ENCODE peak calls at places on chromosomes 16 and 17, in ten cellular contexts. R is ovary; C is H7; F is CD8-positive, alpha-beta memory T cell; T is GM23338; V is heart left ventricle; A is iPS DF 6.9; P is dorsolateral prefrontal cortex; O is stomach; D is colonic mucosa. Y is an unnamed sample.

GRCh38 chr17:8781784-8782575 is 17.2 kb downstream of the MFSD6L start:
- DNase-seq in R (no peak), C (no peak), F (no peak), T (peak; percentile 34), V (no peak), A (no peak), P (no peak), O (no peak), D (no peak), Y (no peak)

GRCh38 chr17:10042589-10043244 is 137.6 kb upstream of the RCVRN start:
- DNase-seq in R (peak; percentile 61), C (no peak), F (no peak), T (no peak), V (no peak), A (no peak), P (no peak), O (no peak), D (no peak), Y (no peak)

GRCh38 chr17:1718362-1719165 is 5.9 kb upstream of the WDR81 start:
- DNase-seq in R (peak; percentile 59), C (peak; percentile 24), F (no peak), T (no peak), V (no peak), A (no peak), P (no peak), O (no peak), D (no peak), Y (no peak)

GRCh38 chr17:81863833-81864768 is 3.8 kb upstream of the P4HB start:
- DNase-seq in R (no peak), C (peak; percentile 65), F (no peak), T (peak; percentile 58), V (no peak), A (no peak), P (no peak), O (no peak), D (no peak), Y (peak; percentile 68)

GRCh38 chr16:11236855-11237254 is 19.1 kb downstream of the SOCS1 start:
- DNase-seq in R (no peak), C (no peak), F (no peak), T (no peak), V (no peak), A (no peak), P (no peak), O (no peak), D (no peak), Y (no peak)

GRCh38 chr17:40417258-40417608 is 463 bp downstream of the TOP2A start:
- DNase-seq in R (no peak), C (peak; percentile 49), F (no peak), T (peak; percentile 60), V (no peak), A (no peak), P (no peak), O (no peak), D (peak; percentile 43), Y (peak; percentile 22)

GRCh38 chr17:17445925-17446665 is 30.7 kb upstream of the MED9 start:
- DNase-seq in R (no peak), C (no peak), F (no peak), T (no peak), V (no peak), A (no peak), P (no peak), O (peak; percentile 83), D (peak; percentile 36), Y (no peak)

GRCh38 chr17:65181237-65182061 is 44.3 kb downstream of the RGS9 start:
- DNase-seq in R (no peak), C (no peak), F (no peak), T (no peak), V (no peak), A (no peak), P (no peak), O (no peak), D (no peak), Y (no peak)

GRCh38 chr16:15822957-15823356 is 33.9 kb downstream of the MYH11 start:
- DNase-seq in R (peak; percentile 80), C (no peak), F (no peak), T (no peak), V (no peak), A (no peak), P (no peak), O (peak; percentile 68), D (no peak), Y (no peak)

GRCh38 chr16:79747688-79748087 is 147.2 kb upstream of the MAF start:
- DNase-seq in R (no peak), C (no peak), F (no peak), T (no peak), V (no peak), A (no peak), P (no peak), O (no peak), D (no peak), Y (no peak)

GRCh38 chr17:61385091-61385868 is 14.4 kb upstream of the TBX2 start:
- DNase-seq in R (no peak), C (no peak), F (no peak), T (no peak), V (no peak), A (no peak), P (no peak), O (no peak), D (no peak), Y (peak; percentile 35)

GRCh38 chr16:49701867-49702494 is 153.9 kb downstream of the ZNF423 start:
- DNase-seq in R (peak; percentile 84), C (peak; percentile 86), F (no peak), T (peak; percentile 83), V (peak; percentile 82), A (peak; percentile 47), P (peak; percentile 79), O (no peak), D (peak; percentile 50), Y (no peak)

GRCh38 chr17:34730816-34731215 is 151.4 kb downstream of the TMEM132E start:
- DNase-seq in R (no peak), C (no peak), F (no peak), T (no peak), V (no peak), A (no peak), P (no peak), O (no peak), D (no peak), Y (no peak)

GRCh38 chr16:84652565-84652964 is 4.3 kb downstream of the KLHL36 start:
- DNase-seq in R (no peak), C (no peak), F (no peak), T (no peak), V (no peak), A (no peak), P (no peak), O (no peak), D (no peak), Y (no peak)

GRCh38 chr17:27415090-27415795 is 41.0 kb upstream of the KSR1 start:
- DNase-seq in R (no peak), C (no peak), F (no peak), T (peak; percentile 18), V (no peak), A (no peak), P (no peak), O (no peak), D (no peak), Y (no peak)

GRCh38 chr16:13958438-13958837 is 38.5 kb downstream of the ERCC4 start:
- DNase-seq in R (no peak), C (no peak), F (no peak), T (no peak), V (no peak), A (no peak), P (no peak), O (no peak), D (no peak), Y (no peak)

GRCh38 chr16:13956635-13957196 is 36.8 kb downstream of the ERCC4 start:
- DNase-seq in R (no peak), C (no peak), F (no peak), T (no peak), V (no peak), A (no peak), P (no peak), O (no peak), D (no peak), Y (no peak)

GRCh38 chr16:13961099-13961811 is 41.3 kb downstream of the ERCC4 start:
- DNase-seq in R (no peak), C (no peak), F (no peak), T (no peak), V (no peak), A (no peak), P (no peak), O (no peak), D (no peak), Y (no peak)

GRCh38 chr16:13959626-13960025 is 39.7 kb downstream of the ERCC4 start:
- DNase-seq in R (no peak), C (no peak), F (no peak), T (no peak), V (no peak), A (no peak), P (no peak), O (no peak), D (no peak), Y (no peak)

GRCh38 chr16:13957197-13958078 is 37.5 kb downstream of the ERCC4 start:
- DNase-seq in R (peak; percentile 67), C (no peak), F (no peak), T (no peak), V (peak; percentile 75), A (no peak), P (no peak), O (peak; percentile 56), D (peak; percentile 63), Y (peak; percentile 62)
- H3K4me3 ChIP-seq in R (peak overlapping the region; percentile 32), C (no peak overlapping the region), F (peak overlapping the region; percentile 26), T (no peak overlapping the region), V (peak overlapping the region; percentile 51), A (no peak overlapping the region), P (peak overlapping the region; percentile 52), O (peak overlapping the region; percentile 34), D (peak overlapping the region; percentile 11), Y (peak overlapping the region; percentile 30)

GRCh38 chr17:80538484-80538883 is 6.2 kb upstream of the RPTOR start:
- DNase-seq in R (no peak), C (no peak), F (no peak), T (no peak), V (no peak), A (no peak), P (no peak), O (no peak), D (no peak), Y (no peak)
- H3K27me3 ChIP-seq in R (no peaks in the 10 kb centered on the region), C (no peaks in the 10 kb centered on the region), F (peaks cover 5% of the 10 kb centered on the region), T (no peaks in the 10 kb centered on the region), V (peaks cover 4% of the 10 kb centered on the region), A (no peaks in the 10 kb centered on the region), P (no peaks in the 10 kb centered on the region), O (no peaks in the 10 kb centered on the region), D (no peaks in the 10 kb centered on the region), Y (no peaks in the 10 kb centered on the region)

DNA sequence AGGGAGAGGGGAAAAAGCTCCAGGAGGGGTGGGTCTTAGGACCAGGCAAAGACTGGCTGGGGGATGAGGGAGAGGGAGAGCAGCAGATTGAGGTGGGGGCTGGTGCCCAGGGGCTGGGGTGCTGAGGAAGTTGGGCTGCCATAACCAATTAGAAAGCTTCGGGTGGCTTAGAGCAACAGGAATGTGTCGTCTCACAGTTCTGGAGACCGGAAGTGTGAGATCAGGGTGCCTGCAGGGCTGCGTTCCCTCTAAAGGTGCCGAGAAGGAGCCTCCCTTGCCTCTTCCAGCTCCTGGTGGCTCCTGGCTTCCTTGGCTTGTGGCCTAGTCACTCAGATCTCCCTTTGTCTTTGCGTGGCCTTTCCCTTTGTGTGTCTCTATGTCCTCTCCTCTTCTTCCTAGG is 2.2 kb downstream of the IL34 start:
- DNase-seq in R (no peak), C (no peak), F (no peak), T (no peak), V (no peak), A (no peak), P (no peak), O (no peak), D (no peak), Y (no peak)
- H3K4me3 ChIP-seq in R (no peak overlapping the region), C (no peak overlapping the region), F (no peak overlapping the region), T (no peak overlapping the region), V (no peak overlapping the region), A (no peak overlapping the region), P (peak overlapping the region; percentile 67), O (no peak overlapping the region), D (no peak overlapping the region), Y (no peak overlapping the region)

GRCh38 chr16:20920091-20920490 is 19.5 kb downstream of the LYRM1 start:
- DNase-seq in R (no peak), C (no peak), F (no peak), T (no peak), V (no peak), A (no peak), P (no peak), O (no peak), D (no peak), Y (no peak)
- H3K27me3 ChIP-seq in R (no peaks in the 10 kb centered on the region), C (no peaks in the 10 kb centered on the region), F (no peaks in the 10 kb centered on the region), T (no peaks in the 10 kb centered on the region), V (no peaks in the 10 kb centered on the region), A (no peaks in the 10 kb centered on the region), P (no peaks in the 10 kb centered on the region), O (no peaks in the 10 kb centered on the region), D (no peaks in the 10 kb centered on the region), Y (no peaks in the 10 kb centered on the region)

Y was measured in Peyer's patch.